ENCODE peak calls at places on chromosomes 3 and 15, in eight cellular contexts. G, I, Y, A, H, E, J and M are unnamed samples.

GRCh38 chr3:177930771-177931170 is 605.5 kb upstream of the KCNMB2 start:
- DNase-seq in G (no peak), I (no peak), Y (no peak), A (no peak), H (no peak), E (no peak), J (no peak), M (no peak)

GRCh38 chr15:58527573-58528196 is 95.9 kb downstream of the LIPC start:
- DNase-seq in G (no peak), I (no peak), Y (no peak), A (no peak), H (no peak), E (no peak), J (no peak), M (no peak)

GRCh38 chr3:168216851-168217250 is 121.1 kb upstream of the GOLIM4 start:
- DNase-seq in G (no peak), I (no peak), Y (no peak), A (no peak), H (no peak), E (no peak), J (no peak), M (no peak)

GRCh38 chr3:46615050-46615449 is 2.7 kb downstream of the FAM240A start:
- DNase-seq in G (no peak), I (no peak), Y (peak), A (no peak), H (no peak), E (no peak), J (no peak), M (no peak)

GRCh38 chr3:128505771-128506170 is 12.8 kb upstream of the GATA2 start:
- DNase-seq in G (no peak), I (no peak), Y (no peak), A (no peak), H (no peak), E (no peak), J (no peak), M (no peak)

GRCh38 chr3:174440350-174440716 is 418.8 kb upstream of the NAALADL2 start:
- DNase-seq in G (no peak), I (no peak), Y (no peak), A (peak), H (no peak), E (no peak), J (no peak), M (no peak)

GRCh38 chr3:157865449-157865862 is 240.8 kb downstream of the SHOX2 start:
- DNase-seq in G (no peak), I (no peak), Y (no peak), A (no peak), H (no peak), E (peak), J (peak), M (peak)

GRCh38 chr3:108331792-108332191 is 35.4 kb downstream of the HHLA2 start:
- DNase-seq in G (no peak), I (no peak), Y (no peak), A (no peak), H (no peak), E (no peak), J (no peak), M (no peak)

DNA sequence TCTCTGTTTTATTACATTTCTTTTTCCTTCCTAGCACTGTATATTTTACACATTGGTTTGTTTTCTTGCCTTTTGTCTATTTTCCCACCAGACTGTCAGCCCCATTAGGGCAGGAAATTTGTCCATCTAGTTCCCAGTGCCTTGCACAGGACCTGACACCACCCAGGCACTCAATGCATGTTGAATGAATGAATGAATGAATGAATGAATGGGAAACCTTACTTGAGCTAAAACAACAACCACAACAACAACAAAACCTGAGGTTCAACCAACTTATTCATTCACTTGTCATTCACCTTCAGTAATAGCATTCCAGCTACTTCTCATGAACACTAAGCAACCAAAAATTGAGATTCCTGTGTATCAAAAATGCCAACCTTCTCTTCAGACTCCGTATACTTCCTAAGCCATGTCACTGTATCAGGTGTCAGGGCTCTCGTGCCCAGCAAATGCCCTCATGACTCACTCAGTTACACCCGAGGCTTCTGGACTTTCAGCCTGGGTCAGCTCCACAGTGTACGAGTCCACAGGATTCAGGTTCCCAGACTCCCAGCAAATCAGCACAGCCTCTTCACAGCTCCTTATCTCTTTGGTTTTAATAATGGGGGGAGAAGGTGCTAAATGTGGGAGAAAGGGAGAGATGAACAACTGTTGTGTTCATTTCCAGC is 37.3 kb downstream of the FSD2 start:
- DNase-seq in G (no peak), I (no peak), Y (peak), A (peak), H (no peak), E (no peak), J (no peak), M (no peak)
- TF ChIP-seq CTCF in G (no peak), I (no peak), Y (no peak), A (no peak), H (no peak), E (no peak), J (no peak), M (no peak)

DNA sequence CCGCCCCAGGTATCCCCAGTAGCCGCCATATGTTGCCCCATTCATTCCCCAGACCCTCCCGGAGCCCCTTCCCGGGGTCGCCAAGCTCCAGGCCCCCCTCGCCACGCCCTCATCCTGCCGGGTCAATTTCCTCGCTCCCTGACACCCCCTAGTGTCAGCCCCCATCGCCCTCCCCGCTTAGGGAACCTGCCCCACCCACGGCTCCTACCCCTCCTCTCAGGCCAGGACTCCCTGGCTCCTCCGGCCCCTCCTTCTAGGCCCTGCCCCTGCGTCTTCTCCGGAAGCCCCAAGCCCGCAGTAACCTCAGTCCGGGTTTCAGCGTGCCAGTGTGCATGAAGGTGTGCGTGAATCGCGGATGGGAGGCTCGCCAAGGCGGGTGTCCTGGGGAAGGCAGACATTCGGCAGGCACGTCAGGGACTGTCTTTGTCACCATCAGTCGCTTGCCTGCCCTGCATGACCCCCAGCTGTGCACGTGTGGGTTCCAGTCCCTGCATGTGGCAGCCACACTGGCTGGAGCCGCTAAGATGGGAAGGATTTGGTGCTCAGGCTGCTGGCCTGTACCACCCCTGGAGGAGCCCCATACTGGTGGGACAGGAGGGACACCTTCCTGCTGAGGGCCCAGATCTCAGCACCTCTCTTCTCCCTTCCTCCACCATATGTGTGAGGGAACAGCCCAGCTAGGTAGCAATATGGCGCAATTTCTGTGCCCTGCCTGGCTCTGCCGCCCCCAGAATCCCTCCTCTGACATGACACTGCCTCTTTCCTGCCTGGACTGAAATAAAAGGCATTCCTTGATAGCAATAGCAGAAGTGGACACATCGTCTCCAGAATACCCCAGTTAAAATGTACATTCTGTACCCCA is 704 bp downstream of the DISP2 start:
- DNase-seq in G (no peak), I (no peak), Y (no peak), A (no peak), H (no peak), E (no peak), J (peak), M (no peak)
- TF ChIP-seq CTCF in G (no peak), I (no peak), Y (no peak), A (no peak), H (no peak), E (no peak), J (no peak), M (peak)

DNA sequence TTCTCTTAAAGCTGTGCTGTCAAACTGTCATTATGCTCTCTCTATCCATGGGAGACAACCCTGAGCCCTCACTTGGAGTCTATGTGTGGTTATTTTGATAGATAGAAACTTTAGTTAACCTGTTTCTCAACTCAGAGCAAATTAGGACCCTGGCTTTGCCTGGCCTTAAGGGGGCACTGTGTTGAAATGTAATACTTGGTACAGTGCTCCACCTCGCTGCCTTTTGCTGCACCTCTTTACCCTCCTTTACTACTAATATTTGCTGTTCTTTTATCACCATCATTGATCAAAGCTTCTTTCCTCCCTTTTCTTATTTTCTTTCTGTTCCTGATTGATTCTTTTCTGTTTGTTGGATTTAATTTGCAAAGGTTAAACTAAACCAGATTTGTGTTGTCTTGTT is 34.3 kb downstream of the STT3B start:
- DNase-seq in G (no peak), I (no peak), Y (no peak), A (no peak), H (no peak), E (no peak), J (peak), M (no peak)
- TF ChIP-seq CTCF in G (no peak), I (peak), Y (peak), A (peak), H (peak), E (peak), J (peak), M (peak)

DNA sequence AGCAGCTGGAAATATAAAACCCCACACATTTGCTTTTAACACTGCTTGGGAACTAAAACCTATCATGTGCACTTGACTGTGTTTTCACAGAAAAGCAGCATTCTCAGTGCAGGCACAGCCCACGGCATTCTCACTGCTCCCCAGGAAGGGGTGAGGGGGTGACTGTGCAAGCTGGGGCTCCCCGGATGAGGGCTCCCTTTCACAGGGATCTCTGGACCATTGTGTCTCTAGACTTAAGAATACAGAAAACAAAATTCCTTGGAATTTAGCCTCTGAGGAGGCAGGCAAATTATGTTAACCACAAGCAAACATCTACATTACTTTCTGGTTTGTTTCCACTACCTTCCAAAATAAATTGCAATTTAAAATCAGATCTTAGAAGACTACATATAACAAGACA is 100.3 kb downstream of the FSIP1 start:
- DNase-seq in G (no peak), I (no peak), Y (no peak), A (peak), H (no peak), E (no peak), J (no peak), M (no peak)
- TF ChIP-seq CTCF in G (no peak), I (no peak), Y (no peak), A (no peak), H (no peak), E (no peak), J (no peak), M (no peak)

GRCh38 chr15:26037369-26037768 is 174.2 kb upstream of the ATP10A start:
- DNase-seq in G (no peak), I (no peak), Y (no peak), A (no peak), H (no peak), E (no peak), J (no peak), M (no peak)
- TF ChIP-seq CTCF in G (no peak), I (no peak), Y (peak), A (no peak), H (no peak), E (no peak), J (no peak), M (no peak)

GRCh38 chr15:52163321-52164190 is 27.6 kb downstream of the GNB5 start:
- DNase-seq in G (no peak), I (no peak), Y (peak), A (no peak), H (no peak), E (peak), J (peak), M (no peak)
- TF ChIP-seq CTCF in G (no peak), I (no peak), Y (no peak), A (peak), H (peak), E (peak), J (peak), M (peak)

GRCh38 chr3:29668728-29669127 is 387.9 kb downstream of the RBMS3 start:
- DNase-seq in G (no peak), I (no peak), Y (no peak), A (no peak), H (no peak), E (no peak), J (no peak), M (no peak)
- TF ChIP-seq CTCF in G (no peak), I (no peak), Y (no peak), A (no peak), H (no peak), E (no peak), J (no peak), M (no peak)

GRCh38 chr15:49424954-49425353 is 1.9 kb downstream of the FGF7 start:
- DNase-seq in G (no peak), I (no peak), Y (no peak), A (no peak), H (no peak), E (no peak), J (no peak), M (no peak)

GRCh38 chr15:49423021-49423420 is at the start of gene FGF7:
- DNase-seq in G (no peak), I (no peak), Y (no peak), A (peak), H (no peak), E (no peak), J (no peak), M (no peak)

GRCh38 chr15:49423906-49424520 is 971 bp downstream of the FGF7 start:
- DNase-seq in G (no peak), I (no peak), Y (no peak), A (peak), H (no peak), E (no peak), J (no peak), M (no peak)

GRCh38 chr15:49418811-49419210 is 4.2 kb upstream of the FGF7 start:
- DNase-seq in G (no peak), I (no peak), Y (no peak), A (no peak), H (no peak), E (no peak), J (no peak), M (no peak)

DNA sequence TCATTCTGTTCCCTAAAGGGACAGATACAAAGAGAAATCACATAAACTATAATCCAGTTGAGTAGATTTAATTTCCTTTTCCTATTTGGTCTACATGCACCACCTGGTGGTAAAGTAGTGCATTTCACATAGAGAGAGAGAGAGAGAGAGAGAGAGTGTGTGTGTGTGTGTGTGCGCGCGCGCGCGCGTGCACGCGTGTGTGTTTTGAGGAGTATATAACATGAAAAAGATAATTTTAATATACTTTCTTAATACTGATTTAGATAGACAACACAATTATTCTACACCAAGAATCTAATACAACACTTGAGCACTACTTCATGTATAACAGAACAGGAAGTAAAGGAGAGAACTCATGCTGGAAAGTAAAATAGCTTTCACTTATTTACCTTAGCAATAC is 1.1 kb upstream of the FGF7 start:
- DNase-seq in G (peak), I (peak), Y (peak), A (peak), H (peak), E (peak), J (peak), M (no peak)
- TF ChIP-seq CTCF in G (no peak), I (peak), Y (peak), A (peak), H (peak), E (peak), J (peak), M (peak)

GRCh38 chr3:103786296-103786695 is 1351.5 kb downstream of the ZPLD1 start:
- DNase-seq in G (no peak), I (no peak), Y (no peak), A (no peak), H (no peak), E (peak), J (no peak), M (no peak)

GRCh38 chr3:103785537-103785936 is 1350.7 kb downstream of the ZPLD1 start:
- DNase-seq in G (no peak), I (no peak), Y (no peak), A (no peak), H (no peak), E (no peak), J (no peak), M (no peak)

GRCh38 chr3:103787164-103787871 is 1352.5 kb downstream of the ZPLD1 start:
- DNase-seq in G (no peak), I (no peak), Y (no peak), A (no peak), H (no peak), E (no peak), J (no peak), M (no peak)

GRCh38 chr3:103791786-103792515 is 1357.1 kb downstream of the ZPLD1 start:
- DNase-seq in G (no peak), I (no peak), Y (no peak), A (no peak), H (no peak), E (no peak), J (no peak), M (no peak)

DNA sequence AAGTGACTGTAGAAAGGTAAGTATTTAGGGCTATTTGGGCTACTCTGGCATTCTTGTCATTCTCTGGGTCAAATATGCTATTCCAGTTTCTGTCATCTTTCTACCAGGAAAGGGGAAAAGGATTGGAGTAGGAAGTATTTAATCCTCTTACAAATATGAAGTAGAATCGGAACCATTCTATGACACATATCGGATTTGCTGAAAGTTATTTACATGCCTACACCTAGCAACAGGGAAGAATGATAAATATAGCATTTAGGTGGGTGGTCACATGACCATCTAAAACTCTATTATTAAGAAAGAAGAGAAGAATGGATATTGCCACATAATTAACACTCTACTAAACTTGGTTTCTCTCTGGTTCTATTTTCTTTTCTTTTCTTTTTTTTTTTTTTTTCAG is 1353.1 kb downstream of the ZPLD1 start:
- DNase-seq in G (no peak), I (no peak), Y (no peak), A (no peak), H (no peak), E (no peak), J (no peak), M (no peak)
- TF ChIP-seq CTCF in G (no peak), I (no peak), Y (no peak), A (no peak), H (no peak), E (no peak), J (no peak), M (no peak)